ENCODE peak calls at places on chromosome 21, in four cellular contexts. O, P, G and R are unnamed samples.

GRCh38 chr21:26405735-26406361 is 167.2 kb downstream of the CYYR1 start:
- DNase-seq in O (peak), G (peak), P (no peak), R (no peak)

GRCh38 chr21:44722701-44723100 is 11.3 kb upstream of the TSPEAR start:
- DNase-seq in O (no peak), G (no peak), P (no peak), R (no peak)

GRCh38 chr21:43929217-43929971 is 64.4 kb downstream of the AGPAT3 start:
- DNase-seq in G (no peak), O (no peak), P (no peak), R (no peak)

GRCh38 chr21:43970551-43970950 is 41.6 kb upstream of the TRAPPC10 start:
- DNase-seq in O (no peak), P (no peak), G (no peak), R (no peak)

GRCh38 chr21:40765771-40766170 is 81.2 kb downstream of the DSCAM start:
- DNase-seq in G (no peak), P (no peak), O (no peak), R (no peak)

GRCh38 chr21:45290948-45291612 is 3.4 kb upstream of the POFUT2 start:
- DNase-seq in O (no peak), P (no peak), G (peak), R (peak)

GRCh38 chr21:22120616-22121266 is 1122.5 kb downstream of the NCAM2 start:
- DNase-seq in P (no peak), O (no peak), G (peak), R (no peak)

GRCh38 chr21:46253610-46254124 is 25.1 kb upstream of the LSS start:
- DNase-seq in O (peak), G (no peak), P (peak), R (no peak)

GRCh38 chr21:34594566-34595234 is 20.2 kb downstream of the RCAN1 start:
- DNase-seq in G (no peak), P (no peak), O (no peak), R (no peak)

GRCh38 chr21:25369524-25370300 is 237.6 kb downstream of the MRPL39 start:
- DNase-seq in G (peak), P (no peak), O (no peak), R (no peak)

GRCh38 chr21:36647279-36648093 is 51.4 kb upstream of the SIM2 start:
- DNase-seq in O (no peak), G (peak), P (no peak), R (no peak)

GRCh38 chr21:35593000-35593502 is 467.3 kb downstream of the SETD4 start:
- DNase-seq in G (peak), O (no peak), P (no peak), R (no peak)

GRCh38 chr21:46126321-46127238 is 28.7 kb downstream of the COL6A2 start:
- DNase-seq in O (no peak), P (no peak), G (no peak), R (no peak)

GRCh38 chr21:38289697-38290096 is 32.9 kb downstream of the KCNJ15 start:
- DNase-seq in P (no peak), O (no peak), G (peak), R (no peak)

GRCh38 chr21:42113926-42114409 is 42.9 kb downstream of the UMODL1 start:
- DNase-seq in G (no peak), P (no peak), O (no peak), R (no peak)